ENCODE peak calls at places on chromosomes 5 and 9, in four cellular contexts. One of them, this sample, is unnamed.

GRCh38 chr9:116687762-116688160 is 656 bp downstream of the TRIM32 start:
- DNase-seq in neuronal stem cell: no peak
- DNase-seq in GM23248: peak; percentile 48
- DNase-seq in tibial nerve: no peak
- DNase-seq in this sample: peak; percentile 19

GRCh38 chr5:19531374-19531952 is 456.5 kb downstream of the CDH18 start:
- DNase-seq in tibial nerve: no peak
- DNase-seq in neuronal stem cell: no peak
- DNase-seq in GM23248: peak; percentile 9
- DNase-seq in this sample: no peak

GRCh38 chr5:31113101-31113500 is 80.4 kb upstream of the CDH6 start:
- DNase-seq in neuronal stem cell: no peak
- DNase-seq in tibial nerve: no peak
- DNase-seq in GM23248: peak; percentile 80
- DNase-seq in this sample: peak; percentile 60

GRCh38 chr5:180785151-180785781 is 17.3 kb downstream of the MGAT1 start:
- DNase-seq in neuronal stem cell: no peak
- DNase-seq in tibial nerve: no peak
- DNase-seq in GM23248: peak; percentile 93
- DNase-seq in this sample: no peak

GRCh38 chr9:6781476-6781875 is 23.7 kb downstream of the KDM4C start:
- DNase-seq in neuronal stem cell: no peak
- DNase-seq in GM23248: no peak
- DNase-seq in tibial nerve: no peak
- DNase-seq in this sample: no peak

GRCh38 chr9:38388283-38389223 is 3.9 kb upstream of the ALDH1B1 start:
- DNase-seq in neuronal stem cell: no peak
- DNase-seq in GM23248: peak; percentile 69
- DNase-seq in tibial nerve: peak; percentile 38
- DNase-seq in this sample: no peak

GRCh38 chr9:136529516-136530471 is 16.1 kb downstream of the NOTCH1 start:
- DNase-seq in GM23248: no peak
- DNase-seq in tibial nerve: no peak
- DNase-seq in neuronal stem cell: no peak
- DNase-seq in this sample: no peak

GRCh38 chr5:119393746-119394145 is 37.9 kb downstream of the TNFAIP8 start:
- DNase-seq in tibial nerve: no peak
- DNase-seq in GM23248: peak; percentile 67
- DNase-seq in neuronal stem cell: no peak
- DNase-seq in this sample: no peak

GRCh38 chr9:106892632-106893031 is 29.7 kb downstream of the ZNF462 start:
- DNase-seq in GM23248: peak; percentile 96
- DNase-seq in tibial nerve: peak; percentile 26
- DNase-seq in neuronal stem cell: peak; percentile 47
- DNase-seq in this sample: peak; percentile 95

GRCh38 chr9:101458955-101459631 is 23.5 kb upstream of the ALDOB start:
- DNase-seq in neuronal stem cell: peak; percentile 38
- DNase-seq in GM23248: peak; percentile 80
- DNase-seq in tibial nerve: peak; percentile 24
- DNase-seq in this sample: peak; percentile 63

GRCh38 chr5:176810084-176810597 is at the start of gene UNC5A:
- DNase-seq in neuronal stem cell: peak; percentile 88
- DNase-seq in tibial nerve: no peak
- DNase-seq in GM23248: no peak
- DNase-seq in this sample: peak; percentile 77

GRCh38 chr9:21331676-21332402 is 3.4 kb downstream of the KLHL9 start:
- DNase-seq in tibial nerve: no peak
- DNase-seq in GM23248: peak; percentile 40
- DNase-seq in neuronal stem cell: no peak
- DNase-seq in this sample: no peak

GRCh38 chr9:78278177-78278777 is 18.6 kb upstream of the PSAT1 start:
- DNase-seq in GM23248: peak; percentile 84
- DNase-seq in neuronal stem cell: no peak
- DNase-seq in tibial nerve: no peak
- DNase-seq in this sample: peak; percentile 92

GRCh38 chr9:131584858-131585257 is 39.5 kb downstream of the PRRT1B start:
- DNase-seq in tibial nerve: no peak
- DNase-seq in neuronal stem cell: no peak
- DNase-seq in GM23248: no peak
- DNase-seq in this sample: no peak

GRCh38 chr9:137441289-137441934 is at the start of gene ENTPD8:
- DNase-seq in GM23248: peak; percentile 28
- DNase-seq in neuronal stem cell: no peak
- DNase-seq in tibial nerve: no peak
- DNase-seq in this sample: no peak

GRCh38 chr9:92716557-92716956 is 46.6 kb upstream of the IPPK start:
- DNase-seq in neuronal stem cell: peak; percentile 48
- DNase-seq in GM23248: peak; percentile 29
- DNase-seq in tibial nerve: peak; percentile 77
- DNase-seq in this sample: peak; percentile 75

GRCh38 chr5:137932800-137933199 is 43.5 kb downstream of the PKD2L2 start:
- DNase-seq in GM23248: no peak
- DNase-seq in tibial nerve: no peak
- DNase-seq in neuronal stem cell: no peak
- DNase-seq in this sample: no peak

GRCh38 chr9:103627731-103628130 is 466.4 kb upstream of the SMC2 start:
- DNase-seq in neuronal stem cell: no peak
- DNase-seq in GM23248: no peak
- DNase-seq in tibial nerve: no peak
- DNase-seq in this sample: no peak

GRCh38 chr9:97386733-97387503 is 25.0 kb upstream of the TDRD7 start:
- DNase-seq in tibial nerve: peak; percentile 73
- DNase-seq in neuronal stem cell: peak; percentile 73
- DNase-seq in GM23248: peak; percentile 81
- DNase-seq in this sample: peak; percentile 76

GRCh38 chr9:123291736-123292135 is 23.4 kb upstream of the STRBP start:
- DNase-seq in tibial nerve: no peak
- DNase-seq in neuronal stem cell: no peak
- DNase-seq in GM23248: no peak
- DNase-seq in this sample: no peak

GRCh38 chr5:100794844-100795243 is 108.2 kb downstream of the ST8SIA4 start:
- DNase-seq in tibial nerve: no peak
- DNase-seq in neuronal stem cell: no peak
- DNase-seq in GM23248: no peak
- DNase-seq in this sample: no peak

GRCh38 chr5:148202531-148203092 is at the start of gene SPINK6:
- DNase-seq in neuronal stem cell: no peak
- DNase-seq in tibial nerve: no peak
- DNase-seq in GM23248: no peak
- DNase-seq in this sample: no peak

GRCh38 chr5:72474117-72474915 is 32.9 kb downstream of the ZNF366 start:
- DNase-seq in neuronal stem cell: no peak
- DNase-seq in GM23248: no peak
- DNase-seq in tibial nerve: no peak
- DNase-seq in this sample: no peak

GRCh38 chr5:160029004-160029403 is 20.1 kb downstream of the TTC1 start:
- DNase-seq in GM23248: no peak
- DNase-seq in neuronal stem cell: no peak
- DNase-seq in tibial nerve: no peak
- DNase-seq in this sample: no peak

GRCh38 chr5:91126448-91126847 is 256.7 kb downstream of the ARRDC3 start:
- DNase-seq in tibial nerve: no peak
- DNase-seq in GM23248: peak; percentile 89
- DNase-seq in neuronal stem cell: no peak
- DNase-seq in this sample: no peak

GRCh38 chr9:131640438-131641181 is 95.3 kb downstream of the PRRT1B start:
- DNase-seq in tibial nerve: no peak
- DNase-seq in GM23248: peak; percentile 76
- DNase-seq in neuronal stem cell: no peak
- DNase-seq in this sample: peak; percentile 57

GRCh38 chr5:14507156-14507941 is 74.2 kb upstream of the OTULINL start:
- DNase-seq in neuronal stem cell: no peak
- DNase-seq in tibial nerve: no peak
- DNase-seq in GM23248: no peak
- DNase-seq in this sample: no peak

GRCh38 chr5:55172051-55172899 is 702 bp downstream of the CDC20B start:
- DNase-seq in GM23248: peak; percentile 83
- DNase-seq in neuronal stem cell: peak; percentile 75
- DNase-seq in tibial nerve: peak; percentile 29
- DNase-seq in this sample: peak; percentile 82

GRCh38 chr5:20601678-20602100 is 613.7 kb upstream of the CDH18 start:
- DNase-seq in neuronal stem cell: no peak
- DNase-seq in GM23248: peak; percentile 1
- DNase-seq in tibial nerve: no peak
- DNase-seq in this sample: peak; percentile 81

GRCh38 chr5:81187885-81188284 is 45.2 kb upstream of the CKMT2 start:
- DNase-seq in tibial nerve: no peak
- DNase-seq in neuronal stem cell: no peak
- DNase-seq in GM23248: no peak
- DNase-seq in this sample: peak; percentile 68

GRCh38 chr5:95284512-95285405 is at the start of gene MCTP1:
- DNase-seq in GM23248: peak; percentile 30
- DNase-seq in neuronal stem cell: peak; percentile 44
- DNase-seq in tibial nerve: no peak
- DNase-seq in this sample: peak; percentile 10

GRCh38 chr5:32865475-32865874 is 154.4 kb downstream of the NPR3 start:
- DNase-seq in GM23248: peak; percentile 63
- DNase-seq in tibial nerve: no peak
- DNase-seq in neuronal stem cell: no peak
- DNase-seq in this sample: no peak

GRCh38 chr5:123626051-123626450 is 114.1 kb downstream of the CSNK1G3 start:
- DNase-seq in GM23248: no peak
- DNase-seq in neuronal stem cell: no peak
- DNase-seq in tibial nerve: no peak
- DNase-seq in this sample: no peak

GRCh38 chr9:12934515-12935301 is 159.9 kb downstream of the LURAP1L start:
- DNase-seq in neuronal stem cell: no peak
- DNase-seq in tibial nerve: no peak
- DNase-seq in GM23248: peak; percentile 40
- DNase-seq in this sample: no peak

GRCh38 chr5:59673438-59674058 is 220.0 kb downstream of the PDE4D start:
- DNase-seq in tibial nerve: no peak
- DNase-seq in neuronal stem cell: peak; percentile 35
- DNase-seq in GM23248: peak; percentile 69
- DNase-seq in this sample: peak; percentile 68

DNA sequence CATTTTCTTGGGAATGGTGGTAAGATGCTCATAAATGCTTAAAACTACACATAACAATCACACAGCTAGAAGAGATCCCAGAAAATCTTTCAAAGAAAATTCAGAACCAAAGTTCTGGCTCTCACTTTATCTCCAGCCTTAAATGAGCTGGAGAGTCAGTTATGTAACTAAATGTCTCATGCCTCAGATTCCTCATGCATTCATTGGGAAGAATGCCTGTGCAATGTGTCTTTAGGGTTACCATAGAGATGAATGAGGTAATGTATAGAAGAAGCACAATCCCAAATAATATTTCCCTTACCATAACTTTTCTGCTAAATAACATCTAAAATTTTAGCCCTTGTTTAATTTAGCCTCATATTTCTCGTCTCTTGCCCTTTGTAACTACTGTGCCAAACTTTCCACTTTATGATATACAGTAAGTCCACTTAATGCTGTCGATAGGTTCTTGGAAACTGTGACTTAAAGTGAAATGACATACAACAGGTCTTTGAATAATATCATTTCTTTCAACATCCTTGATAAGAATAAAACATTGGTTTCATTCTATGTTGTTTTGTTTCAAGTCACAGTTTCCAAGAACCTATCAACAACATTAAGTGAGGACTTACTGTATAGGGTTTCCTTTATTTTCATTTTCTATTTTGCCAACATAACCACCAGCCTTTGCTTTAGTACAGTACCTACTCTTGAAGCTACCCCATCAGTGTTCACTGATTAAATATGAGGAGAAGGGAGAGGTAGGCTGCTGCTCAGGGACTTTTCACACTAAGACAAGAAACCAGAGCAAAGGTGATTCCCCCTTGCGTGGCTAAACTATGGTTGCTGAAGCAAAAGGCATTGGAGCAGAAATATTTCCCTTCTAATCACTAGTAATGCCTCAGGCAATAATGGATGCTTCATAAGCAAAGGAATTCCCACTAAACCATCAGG is 295.7 kb upstream of the PTGER4 start:
- DNase-seq in tibial nerve: no peak
- DNase-seq in GM23248: peak; percentile 75
- DNase-seq in neuronal stem cell: no peak
- DNase-seq in this sample: no peak
- H3K4me1 ChIP-seq in tibial nerve: peaks cover 9% of the 10 kb centered on the region
- H3K4me1 ChIP-seq in GM23248: peaks cover 16% of the 10 kb centered on the region
- H3K4me1 ChIP-seq in neuronal stem cell: peaks cover 8% of the 10 kb centered on the region
- H3K4me1 ChIP-seq in this sample: no peaks in the 10 kb centered on the region

DNA sequence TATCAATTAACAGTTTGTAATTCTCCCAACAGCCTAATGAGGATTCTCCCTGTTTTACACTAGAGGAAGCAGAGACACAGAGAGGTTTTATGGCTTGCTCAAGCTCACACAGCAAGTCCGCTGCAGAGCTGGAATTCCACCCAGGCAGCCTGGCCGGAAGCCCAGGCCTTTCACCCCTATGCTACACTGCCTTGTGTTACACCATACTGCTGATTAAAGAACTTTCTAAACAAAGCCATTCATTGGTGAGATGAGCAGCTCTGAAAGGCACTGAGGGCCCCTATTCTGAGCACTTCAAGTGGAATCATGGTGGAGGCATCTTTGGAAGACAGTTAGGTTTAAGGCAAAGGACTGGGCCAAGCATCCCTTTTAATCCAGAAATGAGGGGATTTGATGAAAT is 14.7 kb upstream of the LARP1 start:
- DNase-seq in GM23248: peak; percentile 60
- DNase-seq in neuronal stem cell: no peak
- DNase-seq in tibial nerve: no peak
- DNase-seq in this sample: peak; percentile 93
- H3K4me3 ChIP-seq in GM23248: no peak overlapping the region
- H3K4me3 ChIP-seq in neuronal stem cell: no peak overlapping the region
- H3K4me3 ChIP-seq in tibial nerve: no peak overlapping the region
- H3K4me3 ChIP-seq in this sample: no peak overlapping the region

DNA sequence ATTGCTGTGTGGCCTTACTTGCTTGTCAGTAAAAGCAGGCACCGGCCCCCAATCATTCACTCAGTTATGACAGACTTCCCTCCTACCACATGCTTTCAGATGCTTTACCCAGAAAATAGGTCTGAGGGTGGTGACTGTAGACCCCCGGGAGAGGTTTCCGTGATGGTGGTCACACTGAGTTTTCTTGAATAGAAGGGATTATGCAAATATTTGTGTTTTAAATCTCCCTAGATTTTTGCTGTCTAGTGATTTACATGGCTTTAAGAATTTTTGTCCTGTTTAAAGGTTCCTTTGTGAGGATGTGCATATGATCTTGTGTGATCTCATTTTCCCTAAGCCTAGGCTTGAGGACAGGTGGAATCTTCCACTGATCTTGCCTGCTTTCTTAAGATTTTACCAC is 281.7 kb downstream of the FANCC start:
- DNase-seq in tibial nerve: no peak
- DNase-seq in GM23248: no peak
- DNase-seq in neuronal stem cell: no peak
- DNase-seq in this sample: no peak
- H3K4me1 ChIP-seq in tibial nerve: peaks cover 55% of the 10 kb centered on the region
- H3K4me1 ChIP-seq in GM23248: peaks cover 47% of the 10 kb centered on the region
- H3K4me1 ChIP-seq in neuronal stem cell: peaks cover 7% of the 10 kb centered on the region
- H3K4me1 ChIP-seq in this sample: peaks cover 37% of the 10 kb centered on the region

GRCh38 chr5:169970911-169971436 is 9.3 kb downstream of the INSYN2B start:
- DNase-seq in GM23248: peak; percentile 92
- DNase-seq in tibial nerve: peak; percentile 6
- DNase-seq in neuronal stem cell: no peak
- DNase-seq in this sample: peak; percentile 74
- H3K4me3 ChIP-seq in GM23248: peak overlapping the region; percentile 32
- H3K4me3 ChIP-seq in tibial nerve: no peak overlapping the region
- H3K4me3 ChIP-seq in neuronal stem cell: no peak overlapping the region
- H3K4me3 ChIP-seq in this sample: no peak overlapping the region

This sample was measured in cardiac muscle cell.